ENCODE peak calls at places on chromosome 22, in seven cellular contexts. F is DMS79 treated with DMSO at 0.1 percent for 48 hours; T is GM04504; R is NCI-H1092; N is stimulated activated CD4-positive, alpha-beta T cell treated with anti-CD3 and anti-CD28 coated beads, Interleukin-1b, Interleukin-23, amount 100 ng/mL, for 1 hour; I is small intestine; Z is activated T-cell treated with anti-CD3 and anti-CD28 coated beads for 1 hour. K is an unnamed sample.
A peak's percentile ranks its signal among the peaks of the same experiment; 100 is the strongest.

GRCh38 chr22:31841029-31841827 is 87.4 kb downstream of the DEPDC5 start:
- DNase-seq in F (no peak), T (no peak), R (no peak), N (no peak), I (peak; percentile 44), Z (no peak), K (no peak)

GRCh38 chr22:27130949-27131745 is 473.8 kb downstream of the MIAT start:
- DNase-seq in F (no peak), T (no peak), R (no peak), N (no peak), I (no peak), Z (no peak), K (no peak)

GRCh38 chr22:35645646-35646045 is 2.6 kb upstream of the APOL6 start:
- DNase-seq in F (no peak), T (no peak), R (no peak), N (no peak), I (no peak), Z (no peak), K (no peak)

GRCh38 chr22:26259510-26259909 is 90.2 kb downstream of the SEZ6L start:
- DNase-seq in F (no peak), T (no peak), R (no peak), N (no peak), I (peak; percentile 1), Z (no peak), K (no peak)

GRCh38 chr22:27598792-27599191 is 202.8 kb downstream of the MN1 start:
- DNase-seq in F (no peak), T (no peak), R (no peak), N (no peak), I (no peak), Z (no peak), K (no peak)

GRCh38 chr22:48177591-48177990 is 1415.1 kb downstream of the TBC1D22A start:
- DNase-seq in F (no peak), T (no peak), R (no peak), N (no peak), I (no peak), Z (no peak), K (no peak)

GRCh38 chr22:35072939-35073338 is 7.0 kb downstream of the ISX start:
- DNase-seq in F (no peak), T (no peak), R (no peak), N (no peak), I (no peak), Z (no peak), K (no peak)

GRCh38 chr22:36369922-36370781 is 17.6 kb downstream of the MYH9 start:
- DNase-seq in F (peak; percentile 57), T (no peak), R (no peak), N (no peak), I (peak; percentile 98), Z (no peak), K (no peak)

GRCh38 chr22:45830531-45831245 is 146.3 kb downstream of the WNT7B start:
- DNase-seq in F (peak; percentile 76), T (no peak), R (no peak), N (no peak), I (no peak), Z (no peak), K (no peak)

K was measured in NCI-H1105.